ENCODE peak calls at places on chromosomes 4 and X, in four cellular contexts. J is NCI-H345, I is amygdala, B is heart left ventricle. U is an unnamed sample.

GRCh38 chr4:103915224-103915869 is 195.6 kb upstream of the TACR3 start:
- DNase-seq in J (peak), I (no peak), B (no peak), U (no peak)

GRCh38 chr4:38160487-38161207 is 200.4 kb downstream of the PTTG2 start:
- DNase-seq in J (peak), I (no peak), B (no peak), U (no peak)

GRCh38 chrX:427812-428725 is 41.4 kb upstream of the PPP2R3B start:
- DNase-seq in J (no peak), I (no peak), B (no peak), U (no peak)

GRCh38 chrX:52034211-52034610 is 34.8 kb downstream of the MAGED4B start:
- DNase-seq in J (no peak), I (no peak), B (no peak), U (no peak)

GRCh38 chr4:89245459-89245858 is 62.1 kb downstream of the GPRIN3 start:
- DNase-seq in J (peak), I (no peak), B (no peak), U (peak)

GRCh38 chr4:112951362-112951962 is 98.0 kb upstream of the ANK2 start:
- DNase-seq in J (no peak), I (no peak), B (no peak), U (no peak)

GRCh38 chrX:116961872-116962582 is 499.3 kb upstream of the CT83 start:
- DNase-seq in J (no peak), I (no peak), B (no peak), U (no peak)

GRCh38 chrX:3585719-3586118 is 127.7 kb downstream of the PRKX start:
- DNase-seq in J (no peak), I (no peak), B (no peak), U (peak)

GRCh38 chr4:10006236-10006603 is 15.1 kb downstream of the SLC2A9 start:
- DNase-seq in J (peak), I (no peak), B (no peak), U (peak)

GRCh38 chr4:55634417-55635128 is 1.5 kb downstream of the NMU start:
- DNase-seq in J (no peak), I (no peak), B (no peak), U (no peak)

GRCh38 chrX:125205918-125206665 is 113.6 kb upstream of the TEX13C start:
- DNase-seq in J (peak), I (no peak), B (no peak), U (no peak)

U was measured in NCI-H1930.